ENCODE peak calls at places on chromosomes 1 and 21, in seven cellular contexts. One of them, this sample, is unnamed.

GRCh38 chr21:16536661-16537359 is 807.0 kb downstream of the USP25 start:
- DNase-seq in NCI-H187 treated with DMSO at 0.1 percent for 48 hours: no peak
- DNase-seq in iris pigment epithelial cell: peak
- DNase-seq in GM04503: no peak
- DNase-seq in NCI-H146: no peak
- DNase-seq in naive thymus-derived CD4-positive, alpha-beta T cell: no peak
- DNase-seq in mesothelial cell of epicardium: no peak
- DNase-seq in this sample: no peak

GRCh38 chr21:29812947-29813346 is 126.8 kb downstream of the GRIK1 start:
- DNase-seq in NCI-H187 treated with DMSO at 0.1 percent for 48 hours: no peak
- DNase-seq in iris pigment epithelial cell: no peak
- DNase-seq in GM04503: no peak
- DNase-seq in NCI-H146: no peak
- DNase-seq in naive thymus-derived CD4-positive, alpha-beta T cell: no peak
- DNase-seq in mesothelial cell of epicardium: no peak
- DNase-seq in this sample: no peak

GRCh38 chr21:36576441-36576840 is 96.5 kb upstream of the CLDN14 start:
- DNase-seq in NCI-H187 treated with DMSO at 0.1 percent for 48 hours: no peak
- DNase-seq in iris pigment epithelial cell: no peak
- DNase-seq in GM04503: no peak
- DNase-seq in NCI-H146: no peak
- DNase-seq in naive thymus-derived CD4-positive, alpha-beta T cell: no peak
- DNase-seq in mesothelial cell of epicardium: no peak
- DNase-seq in this sample: no peak

GRCh38 chr1:43077273-43077672 is 94.8 kb downstream of the EBNA1BP2 start:
- DNase-seq in NCI-H187 treated with DMSO at 0.1 percent for 48 hours: no peak
- DNase-seq in iris pigment epithelial cell: no peak
- DNase-seq in GM04503: no peak
- DNase-seq in NCI-H146: no peak
- DNase-seq in naive thymus-derived CD4-positive, alpha-beta T cell: no peak
- DNase-seq in mesothelial cell of epicardium: no peak
- DNase-seq in this sample: no peak

GRCh38 chr1:117009132-117009531 is 7.6 kb downstream of the CD101 start:
- DNase-seq in NCI-H187 treated with DMSO at 0.1 percent for 48 hours: no peak
- DNase-seq in iris pigment epithelial cell: no peak
- DNase-seq in GM04503: no peak
- DNase-seq in NCI-H146: no peak
- DNase-seq in naive thymus-derived CD4-positive, alpha-beta T cell: peak
- DNase-seq in mesothelial cell of epicardium: no peak
- DNase-seq in this sample: no peak

GRCh38 chr1:20058531-20058930 is 11.5 kb upstream of the PLA2G5 start:
- DNase-seq in NCI-H187 treated with DMSO at 0.1 percent for 48 hours: no peak
- DNase-seq in iris pigment epithelial cell: peak
- DNase-seq in GM04503: peak
- DNase-seq in NCI-H146: no peak
- DNase-seq in naive thymus-derived CD4-positive, alpha-beta T cell: peak
- DNase-seq in mesothelial cell of epicardium: no peak
- DNase-seq in this sample: peak

GRCh38 chr1:184062640-184063280 is 11.2 kb downstream of the TSEN15 start:
- DNase-seq in NCI-H187 treated with DMSO at 0.1 percent for 48 hours: no peak
- DNase-seq in iris pigment epithelial cell: no peak
- DNase-seq in GM04503: no peak
- DNase-seq in NCI-H146: no peak
- DNase-seq in naive thymus-derived CD4-positive, alpha-beta T cell: no peak
- DNase-seq in mesothelial cell of epicardium: no peak
- DNase-seq in this sample: no peak

GRCh38 chr1:174982971-174983689 is 16.6 kb upstream of the CACYBP start:
- DNase-seq in NCI-H187 treated with DMSO at 0.1 percent for 48 hours: no peak
- DNase-seq in iris pigment epithelial cell: peak
- DNase-seq in GM04503: no peak
- DNase-seq in NCI-H146: peak
- DNase-seq in naive thymus-derived CD4-positive, alpha-beta T cell: peak
- DNase-seq in mesothelial cell of epicardium: no peak
- DNase-seq in this sample: no peak

GRCh38 chr1:36367067-36367466 is 18.7 kb downstream of the STK40 start:
- DNase-seq in NCI-H187 treated with DMSO at 0.1 percent for 48 hours: no peak
- DNase-seq in iris pigment epithelial cell: no peak
- DNase-seq in GM04503: no peak
- DNase-seq in NCI-H146: no peak
- DNase-seq in naive thymus-derived CD4-positive, alpha-beta T cell: peak
- DNase-seq in mesothelial cell of epicardium: no peak
- DNase-seq in this sample: no peak

GRCh38 chr1:67367370-67368345 is 60.0 kb downstream of the IL12RB2 start:
- DNase-seq in NCI-H187 treated with DMSO at 0.1 percent for 48 hours: no peak
- DNase-seq in iris pigment epithelial cell: peak
- DNase-seq in GM04503: no peak
- DNase-seq in NCI-H146: peak
- DNase-seq in naive thymus-derived CD4-positive, alpha-beta T cell: no peak
- DNase-seq in mesothelial cell of epicardium: peak
- DNase-seq in this sample: no peak

GRCh38 chr21:45040739-45041138 is 33.6 kb upstream of the ADARB1 start:
- DNase-seq in NCI-H187 treated with DMSO at 0.1 percent for 48 hours: no peak
- DNase-seq in iris pigment epithelial cell: no peak
- DNase-seq in GM04503: no peak
- DNase-seq in NCI-H146: no peak
- DNase-seq in naive thymus-derived CD4-positive, alpha-beta T cell: no peak
- DNase-seq in mesothelial cell of epicardium: no peak
- DNase-seq in this sample: no peak

GRCh38 chr1:19163261-19163660 is 46.8 kb downstream of the UBR4 start:
- DNase-seq in NCI-H187 treated with DMSO at 0.1 percent for 48 hours: no peak
- DNase-seq in iris pigment epithelial cell: peak
- DNase-seq in GM04503: peak
- DNase-seq in NCI-H146: no peak
- DNase-seq in naive thymus-derived CD4-positive, alpha-beta T cell: no peak
- DNase-seq in mesothelial cell of epicardium: no peak
- DNase-seq in this sample: no peak

GRCh38 chr1:7931446-7931812 is 9.2 kb downstream of the TNFRSF9 start:
- DNase-seq in NCI-H187 treated with DMSO at 0.1 percent for 48 hours: no peak
- DNase-seq in iris pigment epithelial cell: no peak
- DNase-seq in GM04503: no peak
- DNase-seq in NCI-H146: no peak
- DNase-seq in naive thymus-derived CD4-positive, alpha-beta T cell: no peak
- DNase-seq in mesothelial cell of epicardium: no peak
- DNase-seq in this sample: no peak

GRCh38 chr21:45876381-45877159 is 105.0 kb upstream of the COL6A1 start:
- DNase-seq in NCI-H187 treated with DMSO at 0.1 percent for 48 hours: no peak
- DNase-seq in iris pigment epithelial cell: no peak
- DNase-seq in GM04503: no peak
- DNase-seq in NCI-H146: no peak
- DNase-seq in naive thymus-derived CD4-positive, alpha-beta T cell: no peak
- DNase-seq in mesothelial cell of epicardium: peak
- DNase-seq in this sample: no peak

GRCh38 chr1:47568763-47569162 is 130.9 kb downstream of the FOXD2 start:
- DNase-seq in NCI-H187 treated with DMSO at 0.1 percent for 48 hours: no peak
- DNase-seq in iris pigment epithelial cell: peak
- DNase-seq in GM04503: no peak
- DNase-seq in NCI-H146: no peak
- DNase-seq in naive thymus-derived CD4-positive, alpha-beta T cell: no peak
- DNase-seq in mesothelial cell of epicardium: no peak
- DNase-seq in this sample: no peak

GRCh38 chr1:208242829-208243521 is 1.2 kb downstream of the PLXNA2 start:
- DNase-seq in NCI-H187 treated with DMSO at 0.1 percent for 48 hours: no peak
- DNase-seq in iris pigment epithelial cell: peak
- DNase-seq in GM04503: no peak
- DNase-seq in NCI-H146: peak
- DNase-seq in naive thymus-derived CD4-positive, alpha-beta T cell: no peak
- DNase-seq in mesothelial cell of epicardium: no peak
- DNase-seq in this sample: no peak

This sample was measured in GM20000.